ENCODE peak calls at places on chromosome 14, in six cellular contexts. B is H9, K is neuronal stem cell, C is IMR-90, G is H1, I is trophoblast cell. Q is an unnamed sample.

GRCh38 chr14:68945585-68946289 is 33.4 kb downstream of the ACTN1 start:
- DNase-seq in C (no peak), I (no peak), B (no peak), G (no peak), K (no peak), Q (no peak)

GRCh38 chr14:56195727-56196126 is 77.5 kb downstream of the PELI2 start:
- DNase-seq in G (no peak), I (no peak), C (peak; percentile 58), B (no peak), K (no peak), Q (peak; percentile 49)

GRCh38 chr14:90733139-90733808 is 83.0 kb downstream of the TTC7B start:
- DNase-seq in K (no peak), B (no peak), C (no peak), I (no peak), G (no peak), Q (no peak)

GRCh38 chr14:54085137-54085810 is 128.6 kb upstream of the BMP4 start:
- DNase-seq in C (peak; percentile 34), G (no peak), I (no peak), K (no peak), B (no peak), Q (peak; percentile 66)

GRCh38 chr14:86777950-86778602 is 1214.9 kb downstream of the GALC start:
- DNase-seq in B (no peak), I (no peak), G (no peak), C (peak; percentile 89), K (no peak), Q (peak; percentile 57)

GRCh38 chr14:24895243-24895583 is 154.7 kb downstream of the STXBP6 start:
- DNase-seq in C (peak; percentile 3), I (no peak), K (no peak), G (no peak), B (no peak), Q (peak; percentile 64)

GRCh38 chr14:74875941-74876913 is at the start of gene PROX2:
- DNase-seq in G (no peak), B (no peak), C (no peak), I (no peak), K (no peak), Q (no peak)

GRCh38 chr14:61385002-61385685 is 63.8 kb downstream of the PRKCH start:
- DNase-seq in I (no peak), B (no peak), K (no peak), C (no peak), G (no peak), Q (no peak)

GRCh38 chr14:41609704-41610183 is 3.1 kb downstream of the LRFN5 start:
- DNase-seq in B (peak; percentile 88), K (peak; percentile 62), C (peak; percentile 58), G (no peak), I (no peak), Q (peak; percentile 82)

GRCh38 chr14:90658541-90658967 is 157.7 kb downstream of the TTC7B start:
- DNase-seq in B (no peak), C (peak; percentile 85), G (no peak), I (peak; percentile 10), K (no peak), Q (peak; percentile 81)

GRCh38 chr14:75476274-75476995 is 45.8 kb upstream of the BATF start:
- DNase-seq in G (no peak), I (peak; percentile 91), K (no peak), B (peak; percentile 54), C (peak; percentile 29), Q (peak; percentile 78)

GRCh38 chr14:91831337-91831736 is 36.0 kb downstream of the TC2N start:
- DNase-seq in G (no peak), C (no peak), I (no peak), K (no peak), B (no peak), Q (no peak)

GRCh38 chr14:59425322-59425945 is 39.7 kb downstream of the GPR135 start:
- DNase-seq in B (peak; percentile 30), K (no peak), I (no peak), G (no peak), C (peak; percentile 57), Q (peak; percentile 47)

GRCh38 chr14:32756775-32757174 is 181.9 kb upstream of the NPAS3 start:
- DNase-seq in C (no peak), K (no peak), I (no peak), G (no peak), B (no peak), Q (no peak)

GRCh38 chr14:32560213-32560857 is 231.2 kb downstream of the AKAP6 start:
- DNase-seq in I (peak; percentile 59), B (peak; percentile 63), G (no peak), K (peak; percentile 59), C (peak; percentile 82), Q (peak; percentile 85)

GRCh38 chr14:51554339-51554920 is 97.3 kb upstream of the FRMD6 start:
- DNase-seq in K (no peak), C (peak; percentile 96), G (no peak), B (no peak), I (peak; percentile 58), Q (peak; percentile 78)

GRCh38 chr14:24566318-24566717 is 9.7 kb downstream of the CTSG start:
- DNase-seq in G (no peak), K (no peak), C (no peak), I (no peak), B (no peak), Q (no peak)

GRCh38 chr14:71497645-71498086 is 434.6 kb upstream of the RGS6 start:
- DNase-seq in B (no peak), G (no peak), K (no peak), C (peak; percentile 82), I (no peak), Q (no peak)

GRCh38 chr14:64298773-64299172 is 4.6 kb upstream of the ESR2 start:
- DNase-seq in K (no peak), G (no peak), B (no peak), C (no peak), I (no peak), Q (peak; percentile 18)

GRCh38 chr14:76686646-76687045 is 74.6 kb upstream of the VASH1 start:
- DNase-seq in I (no peak), B (no peak), C (no peak), G (no peak), K (no peak), Q (no peak)

GRCh38 chr14:56324831-56325230 is 206.6 kb downstream of the PELI2 start:
- DNase-seq in C (peak; percentile 57), G (no peak), B (no peak), K (no peak), I (no peak), Q (no peak)

GRCh38 chr14:91406982-91407381 is 10.6 kb downstream of the CCDC88C start:
- DNase-seq in C (no peak), G (no peak), I (no peak), K (no peak), B (no peak), Q (no peak)

GRCh38 chr14:21894003-21894897 is 220.6 kb upstream of the OR4E1 start:
- DNase-seq in B (peak; percentile 59), I (no peak), C (no peak), G (no peak), K (no peak), Q (no peak)

GRCh38 chr14:63328787-63329737 is 10.3 kb upstream of the GPHB5 start:
- DNase-seq in K (no peak), I (no peak), G (no peak), B (no peak), C (no peak), Q (no peak)

GRCh38 chr14:73796881-73797539 is 54.6 kb upstream of the PTGR2 start:
- DNase-seq in G (no peak), C (peak; percentile 37), K (no peak), I (no peak), B (no peak), Q (no peak)

GRCh38 chr14:25132734-25133422 is 82.9 kb upstream of the STXBP6 start:
- DNase-seq in B (peak; percentile 89), I (no peak), G (peak; percentile 60), C (peak; percentile 55), K (peak; percentile 62), Q (peak; percentile 60)

GRCh38 chr14:98890556-98891340 is 381.2 kb downstream of the BCL11B start:
- DNase-seq in B (no peak), I (no peak), K (peak; percentile 24), G (no peak), C (no peak), Q (no peak)

GRCh38 chr14:68784995-68785816 is 7.7 kb downstream of the ZFP36L1 start:
- DNase-seq in K (no peak), C (peak; percentile 86), I (peak; percentile 21), G (no peak), B (no peak), Q (peak; percentile 79)

GRCh38 chr14:85508863-85509262 is 21.1 kb upstream of the FLRT2 start:
- DNase-seq in C (no peak), G (no peak), B (no peak), I (no peak), K (no peak), Q (peak; percentile 18)

GRCh38 chr14:68018598-68018997 is 199.0 kb downstream of the RAD51B start:
- DNase-seq in I (no peak), B (no peak), G (no peak), K (no peak), C (no peak), Q (no peak)

GRCh38 chr14:24866067-24866466 is 183.9 kb downstream of the STXBP6 start:
- DNase-seq in K (no peak), C (no peak), G (no peak), B (no peak), I (no peak), Q (no peak)

GRCh38 chr14:37452323-37452722 is 142.7 kb downstream of the FOXA1 start:
- DNase-seq in B (no peak), K (no peak), I (no peak), C (no peak), G (no peak), Q (no peak)

GRCh38 chr14:37443461-37443860 is 151.6 kb downstream of the FOXA1 start:
- DNase-seq in G (no peak), B (no peak), K (no peak), C (peak; percentile 49), I (no peak), Q (no peak)

GRCh38 chr14:37447883-37448391 is 147.1 kb downstream of the FOXA1 start:
- DNase-seq in I (no peak), G (no peak), B (no peak), C (no peak), K (no peak), Q (no peak)
- H4K91ac ChIP-seq in I (no peak overlapping the region), G (no peak overlapping the region), B (no peak overlapping the region), C (no peak overlapping the region), K (no peak overlapping the region), Q (no peak overlapping the region)

GRCh38 chr14:95199298-95199983 is 42.1 kb upstream of the DICER1 start:
- DNase-seq in C (no peak), B (no peak), I (no peak), K (no peak), G (no peak), Q (no peak)
- H4K91ac ChIP-seq in C (no peak overlapping the region), B (no peak overlapping the region), I (no peak overlapping the region), K (no peak overlapping the region), G (peak overlapping the region; percentile 50), Q (no peak overlapping the region)

GRCh38 chr14:104373855-104374717 is 205.5 kb upstream of the C14orf180 start:
- DNase-seq in C (no peak), B (no peak), K (no peak), G (no peak), I (no peak), Q (no peak)
- H4K91ac ChIP-seq in C (no peak overlapping the region), B (no peak overlapping the region), K (peak overlapping the region; percentile 79), G (no peak overlapping the region), I (no peak overlapping the region), Q (no peak overlapping the region)

DNA sequence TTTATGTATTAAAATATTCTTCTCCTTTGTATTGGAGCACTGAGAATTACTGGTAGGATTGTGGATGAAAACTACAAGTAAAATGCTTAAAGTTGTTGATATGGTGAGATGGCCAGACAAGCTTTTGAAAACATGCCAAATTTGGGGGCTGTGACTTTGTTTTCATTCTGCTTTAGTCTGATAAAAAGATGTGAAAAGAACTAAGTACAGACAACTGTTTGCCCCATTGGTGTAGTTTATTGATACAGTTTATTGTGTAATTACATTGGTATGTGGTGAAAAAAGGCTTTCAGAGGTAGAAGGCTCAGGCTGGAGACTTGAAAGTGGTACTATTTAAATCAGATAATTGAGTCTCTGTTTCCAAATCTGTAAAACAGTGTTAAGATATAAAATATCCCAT is 746.8 kb downstream of the DIO2 start:
- DNase-seq in G (no peak), K (no peak), I (no peak), B (no peak), C (peak; percentile 51), Q (no peak)
- H4K91ac ChIP-seq in G (no peak overlapping the region), K (no peak overlapping the region), I (no peak overlapping the region), B (no peak overlapping the region), C (no peak overlapping the region), Q (no peak overlapping the region)